ENCODE peak calls at places on chromosomes 4 and X, in seven cellular contexts. D, M, W, K, F, X and R are unnamed samples.

GRCh38 chr4:83114576-83114975 is at the start of gene PLAC8:
- DNase-seq in K (peak), X (peak), F (no peak), M (no peak), D (peak), W (peak), R (peak)

GRCh38 chrX:40866878-40867277 is 131.5 kb upstream of the MED14 start:
- DNase-seq in M (no peak), D (no peak), F (no peak), X (peak), K (no peak), W (no peak), R (no peak)

GRCh38 chr4:113952452-113953029 is 26.9 kb downstream of the ARSJ start:
- DNase-seq in W (peak), D (peak), F (peak), X (peak), K (no peak), M (peak), R (peak)

GRCh38 chr4:72006576-72006975 is 25.2 kb upstream of the NPFFR2 start:
- DNase-seq in W (peak), X (peak), F (no peak), M (no peak), D (peak), K (no peak), R (peak)

GRCh38 chrX:49250578-49250977 is 13.9 kb downstream of the FOXP3 start:
- DNase-seq in D (no peak), W (no peak), M (no peak), X (no peak), F (no peak), K (no peak), R (no peak)

GRCh38 chr4:115972967-115973366 is 859.5 kb upstream of the NDST4 start:
- DNase-seq in X (no peak), M (no peak), F (no peak), K (no peak), W (no peak), D (no peak), R (no peak)

GRCh38 chrX:120746153-120746552 is 116.3 kb upstream of the C1GALT1C1 start:
- DNase-seq in X (no peak), W (no peak), F (peak), D (no peak), M (no peak), K (no peak), R (no peak)

GRCh38 chr4:74770511-74770910 is 23.8 kb downstream of the BTC start:
- DNase-seq in W (no peak), M (no peak), D (no peak), F (no peak), K (no peak), X (no peak), R (no peak)

GRCh38 chr4:159435561-159436023 is 332.7 kb downstream of the RAPGEF2 start:
- DNase-seq in W (peak), D (no peak), F (no peak), X (no peak), K (no peak), M (no peak), R (no peak)